ENCODE peak calls at places on chromosome 1, in six cellular contexts. X is G401, Y is iris pigment epithelial cell, H is nephron progenitor cell, I is NCI-H774, F is kidney. N is an unnamed sample.

GRCh38 chr1:186960866-186961265 is 132.1 kb downstream of the PLA2G4A start:
- DNase-seq in X (no peak), Y (peak), H (no peak), I (no peak), F (no peak), N (no peak)

GRCh38 chr1:10781137-10781536 is 15.3 kb downstream of the CASZ1 start:
- DNase-seq in X (no peak), Y (no peak), H (no peak), I (no peak), F (peak), N (no peak)

GRCh38 chr1:5343256-5344020 is 648.8 kb downstream of the NPHP4 start:
- DNase-seq in X (no peak), Y (no peak), H (peak), I (no peak), F (no peak), N (no peak)

GRCh38 chr1:244010191-244010590 is 40.9 kb upstream of the ZBTB18 start:
- DNase-seq in X (no peak), Y (peak), H (no peak), I (no peak), F (no peak), N (no peak)

GRCh38 chr1:241838831-241839365 is 9.1 kb upstream of the EXO1 start:
- DNase-seq in X (no peak), Y (peak), H (no peak), I (no peak), F (no peak), N (no peak)

GRCh38 chr1:186559601-186560116 is 98.7 kb upstream of the PDC start:
- DNase-seq in X (no peak), Y (peak), H (no peak), I (no peak), F (no peak), N (no peak)

GRCh38 chr1:194068444-194069167 is 882.2 kb upstream of the B3GALT2 start:
- DNase-seq in X (peak), Y (no peak), H (no peak), I (no peak), F (no peak), N (no peak)

GRCh38 chr1:246281195-246281594 is 225.9 kb downstream of the SMYD3 start:
- DNase-seq in X (no peak), Y (no peak), H (no peak), I (no peak), F (no peak), N (no peak)

GRCh38 chr1:49051647-49052046 is 275.0 kb upstream of the BEND5 start:
- DNase-seq in X (no peak), Y (no peak), H (no peak), I (no peak), F (no peak), N (no peak)

GRCh38 chr1:111475706-111476105 is 1.9 kb downstream of the C1orf162 start:
- DNase-seq in X (no peak), Y (no peak), H (no peak), I (no peak), F (no peak), N (no peak)

GRCh38 chr1:85047472-85048295 is 616 bp downstream of the MCOLN3 start:
- DNase-seq in X (no peak), Y (no peak), H (peak), I (no peak), F (peak), N (no peak)

GRCh38 chr1:200306954-200307754 is 102.7 kb downstream of the ZNF281 start:
- DNase-seq in X (peak), Y (peak), H (no peak), I (peak), F (no peak), N (peak)

GRCh38 chr1:37250371-37250770 is 216.1 kb upstream of the GRIK3 start:
- DNase-seq in X (no peak), Y (peak), H (no peak), I (no peak), F (no peak), N (no peak)

GRCh38 chr1:112625696-112626095 is 6.1 kb downstream of the CAPZA1 start:
- DNase-seq in X (peak), Y (peak), H (no peak), I (no peak), F (no peak), N (no peak)

GRCh38 chr1:200260587-200261335 is 149.1 kb downstream of the ZNF281 start:
- DNase-seq in X (no peak), Y (no peak), H (no peak), I (peak), F (no peak), N (no peak)

GRCh38 chr1:45009956-45010854 is 919 bp downstream of the HECTD3 start:
- DNase-seq in X (peak), Y (no peak), H (peak), I (peak), F (no peak), N (no peak)

GRCh38 chr1:34970829-34971228 is 14.3 kb downstream of the TMEM35B start:
- DNase-seq in X (no peak), Y (no peak), H (no peak), I (peak), F (no peak), N (no peak)

GRCh38 chr1:19569786-19570185 is 74.3 kb upstream of the NBL1 start:
- DNase-seq in X (no peak), Y (peak), H (no peak), I (no peak), F (no peak), N (no peak)

GRCh38 chr1:54284781-54285563 is 85.0 kb downstream of the MRPL37 start:
- DNase-seq in X (no peak), Y (no peak), H (no peak), I (no peak), F (peak), N (peak)

GRCh38 chr1:84377480-84378095 is 20.7 kb upstream of the DNASE2B start:
- DNase-seq in X (no peak), Y (peak), H (no peak), I (no peak), F (no peak), N (no peak)

GRCh38 chr1:208757846-208758245 is 513.7 kb upstream of the PLXNA2 start:
- DNase-seq in X (no peak), Y (no peak), H (no peak), I (no peak), F (no peak), N (no peak)

GRCh38 chr1:41122851-41123518 is 101.5 kb upstream of the SLFNL1 start:
- DNase-seq in X (peak), Y (peak), H (peak), I (no peak), F (no peak), N (peak)

GRCh38 chr1:31064115-31064514 is 1.4 kb downstream of the PUM1 start:
- DNase-seq in X (no peak), Y (no peak), H (no peak), I (no peak), F (no peak), N (no peak)

GRCh38 chr1:40876436-40876761 is 14.2 kb upstream of the CITED4 start:
- DNase-seq in X (no peak), Y (no peak), H (no peak), I (no peak), F (no peak), N (no peak)

GRCh38 chr1:243731301-243731891 is 118.6 kb downstream of the AKT3 start:
- DNase-seq in X (no peak), Y (peak), H (no peak), I (no peak), F (no peak), N (no peak)

GRCh38 chr1:151593651-151594625 is 17.9 kb upstream of the SNX27 start:
- DNase-seq in X (peak), Y (peak), H (peak), I (peak), F (peak), N (peak)

GRCh38 chr1:91014475-91014874 is 7.4 kb downstream of the ZNF644 start:
- DNase-seq in X (no peak), Y (no peak), H (no peak), I (no peak), F (no peak), N (no peak)

GRCh38 chr1:227124461-227124860 is 184.4 kb downstream of the COQ8A start:
- DNase-seq in X (no peak), Y (peak), H (no peak), I (no peak), F (no peak), N (no peak)